ENCODE peak calls at places on chromosome 20, in nine cellular contexts. R is NCI-H1105 treated with DMSO at 0.1 percent for 48 hours, Q is SW 1271, C is A549, T is nephron progenitor cell, A is GM23338, V is WTC11, B is osteocyte, F is cardiac fibroblast. H is an unnamed sample.

GRCh38 chr20:63939061-63939935 is 16.9 kb downstream of the UCKL1 start:
- DNase-seq in A (peak), B (no peak), R (no peak), V (no peak), F (no peak), Q (no peak), C (no peak), T (no peak), H (peak)

GRCh38 chr20:53755733-53756523 is 162.3 kb upstream of the ZNF217 start:
- DNase-seq in C (no peak), B (no peak), V (no peak), A (no peak), F (no peak), T (no peak), R (no peak), Q (no peak), H (no peak)

GRCh38 chr20:48189177-48189576 is 403.9 kb upstream of the SULF2 start:
- DNase-seq in F (no peak), V (peak), T (no peak), R (peak), Q (peak), C (peak), B (no peak), A (peak), H (no peak)

GRCh38 chr20:24382775-24383174 is 86.7 kb upstream of the SYNDIG1 start:
- DNase-seq in C (no peak), V (no peak), T (no peak), A (no peak), F (no peak), B (no peak), Q (no peak), R (peak), H (no peak)

GRCh38 chr20:8464368-8464767 is 332.3 kb downstream of the PLCB1 start:
- DNase-seq in F (peak), R (no peak), Q (no peak), B (no peak), T (no peak), C (no peak), V (no peak), A (no peak), H (no peak)

GRCh38 chr20:59175861-59176260 is 12.2 kb downstream of the ZNF831 start:
- DNase-seq in V (no peak), C (no peak), R (no peak), B (no peak), F (no peak), Q (no peak), T (no peak), A (no peak), H (no peak)

GRCh38 chr20:51385941-51386530 is 156.5 kb downstream of the NFATC2 start:
- DNase-seq in C (peak), V (peak), T (no peak), B (no peak), A (peak), R (no peak), F (peak), Q (peak), H (peak)

GRCh38 chr20:39042279-39043150 is 80.4 kb downstream of the DHX35 start:
- DNase-seq in V (no peak), B (no peak), F (peak), T (no peak), C (no peak), Q (no peak), A (no peak), R (no peak), H (no peak)

GRCh38 chr20:60529149-60529548 is 570.9 kb downstream of the CDH26 start:
- DNase-seq in Q (no peak), A (no peak), C (no peak), T (no peak), R (no peak), F (no peak), B (no peak), V (no peak), H (no peak)